ENCODE peak calls at places on chromosomes 13 and 19, in ten cellular contexts. D is neural crest cell; O is CD4-positive, alpha-beta T cell; B is cardiac fibroblast; N is GM12865; W is fibroblast of lung; K is IMR-90; U is uterus; M is dorsolateral prefrontal cortex; R is fibroblast of the aortic adventitia. J is an unnamed sample.

GRCh38 chr19:48495391-48495790 is 16.2 kb downstream of the LMTK3 start:
- DNase-seq in N (no peak), K (no peak), W (no peak), U (no peak), M (no peak), D (no peak), B (peak), O (no peak), R (no peak), J (no peak)

GRCh38 chr19:41575998-41576397 is at the start of gene CEACAM21:
- DNase-seq in U (peak), W (no peak), R (no peak), K (no peak), M (peak), B (no peak), D (no peak), N (peak), O (peak), J (peak)

GRCh38 chr19:39154084-39154625 is 28.6 kb downstream of the PAK4 start:
- DNase-seq in B (no peak), K (no peak), O (no peak), R (no peak), D (no peak), N (no peak), M (no peak), U (no peak), W (no peak), J (no peak)

GRCh38 chr19:32199501-32200040 is 145.8 kb upstream of the ZNF507 start:
- DNase-seq in N (no peak), W (no peak), B (no peak), K (no peak), M (no peak), D (no peak), O (no peak), R (no peak), U (no peak), J (no peak)

GRCh38 chr19:32165176-32165575 is 180.2 kb upstream of the ZNF507 start:
- DNase-seq in U (no peak), R (no peak), B (no peak), K (no peak), W (no peak), O (no peak), D (no peak), M (no peak), N (no peak), J (no peak)

GRCh38 chr19:45507864-45508680 is 793 bp downstream of the VASP start:
- DNase-seq in U (peak), R (peak), K (no peak), O (peak), M (no peak), D (no peak), B (peak), N (peak), W (no peak), J (no peak)

GRCh38 chr19:10503002-10503789 is at the start of gene KEAP1:
- DNase-seq in B (peak), O (no peak), K (no peak), U (no peak), M (no peak), R (peak), N (peak), D (peak), W (peak), J (no peak)

GRCh38 chr13:50426932-50427331 is 411.7 kb downstream of the KCNRG start:
- DNase-seq in B (no peak), D (no peak), K (no peak), M (no peak), W (no peak), O (no peak), N (no peak), R (no peak), U (no peak), J (no peak)

GRCh38 chr13:64819081-64819480 is 2411.1 kb downstream of the PCDH9 start:
- DNase-seq in U (no peak), M (no peak), W (peak), D (no peak), K (peak), O (no peak), N (peak), R (no peak), B (peak), J (no peak)

GRCh38 chr19:12202250-12202649 is 39.4 kb downstream of the ZNF136 start:
- DNase-seq in W (no peak), R (no peak), K (no peak), M (no peak), B (peak), O (peak), U (no peak), N (no peak), D (no peak), J (no peak)

GRCh38 chr13:99528547-99528946 is 27.3 kb downstream of the TM9SF2 start:
- DNase-seq in W (peak), K (no peak), R (no peak), O (peak), U (no peak), B (no peak), M (no peak), D (no peak), N (peak), J (no peak)

GRCh38 chr13:72727417-72728289 is at the start of the genes BORA and MZT1:
- DNase-seq in U (peak), B (peak), N (peak), O (peak), M (peak), D (peak), K (peak), W (peak), R (peak), J (peak)

GRCh38 chr19:31289976-31290375 is 59.3 kb downstream of the TSHZ3 start:
- DNase-seq in B (no peak), O (no peak), D (no peak), K (no peak), R (no peak), W (no peak), U (no peak), N (no peak), M (no peak), J (peak)

GRCh38 chr19:10238172-10238783 is 7.1 kb upstream of the S1PR2 start:
- DNase-seq in B (peak), U (peak), K (peak), N (peak), W (peak), R (peak), D (no peak), M (no peak), O (no peak), J (no peak)

GRCh38 chr19:45468159-45468651 is 409 bp downstream of the FOSB start:
- DNase-seq in W (no peak), U (no peak), N (peak), D (peak), O (peak), R (no peak), B (peak), M (no peak), K (no peak), J (peak)

GRCh38 chr13:50518791-50519201 is 324.7 kb downstream of the DLEU7 start:
- DNase-seq in U (no peak), B (no peak), N (no peak), O (no peak), R (no peak), D (no peak), K (peak), M (peak), W (peak), J (no peak)

GRCh38 chr13:39506559-39507390 is 96.2 kb downstream of the LHFPL6 start:
- DNase-seq in M (no peak), W (peak), U (no peak), R (no peak), O (no peak), K (peak), N (no peak), B (peak), D (no peak), J (no peak)

GRCh38 chr13:71829542-71829941 is 37.5 kb downstream of the DACH1 start:
- DNase-seq in N (no peak), B (no peak), R (no peak), W (no peak), U (no peak), D (no peak), O (no peak), M (no peak), K (no peak), J (no peak)

GRCh38 chr19:57321164-57321563 is 892 bp downstream of the ZNF543 start:
- DNase-seq in K (no peak), O (no peak), D (no peak), W (no peak), N (no peak), R (no peak), M (no peak), U (no peak), B (no peak), J (no peak)

GRCh38 chr13:74040200-74040599 is 94.0 kb downstream of the KLF12 start:
- DNase-seq in D (peak), K (peak), W (peak), N (peak), O (peak), M (no peak), R (peak), U (no peak), B (peak), J (no peak)

GRCh38 chr19:45484273-45484945 is 12.4 kb downstream of the RTN2 start:
- DNase-seq in W (no peak), O (no peak), D (no peak), N (no peak), K (no peak), R (no peak), M (no peak), B (peak), U (no peak), J (no peak)

GRCh38 chr19:31314849-31315620 is 34.2 kb downstream of the TSHZ3 start:
- DNase-seq in M (no peak), B (no peak), K (no peak), N (no peak), U (no peak), W (no peak), D (no peak), O (no peak), R (peak), J (no peak)

GRCh38 chr13:110576736-110577476 is 15.4 kb upstream of the RAB20 start:
- DNase-seq in O (no peak), U (no peak), R (no peak), B (no peak), D (no peak), M (no peak), W (no peak), N (no peak), K (no peak), J (no peak)

GRCh38 chr13:38951525-38952313 is 38.9 kb downstream of the STOML3 start:
- DNase-seq in M (no peak), B (peak), W (no peak), R (no peak), O (no peak), K (no peak), U (peak), D (no peak), N (no peak), J (no peak)

GRCh38 chr19:54138777-54139256 is 1.3 kb downstream of the CNOT3 start:
- DNase-seq in B (no peak), R (no peak), D (no peak), K (no peak), U (no peak), W (no peak), N (no peak), M (no peak), O (no peak), J (no peak)

GRCh38 chr13:91520952-91521351 is 122.5 kb downstream of the GPC5 start:
- DNase-seq in U (no peak), B (no peak), O (no peak), M (no peak), D (no peak), N (no peak), R (no peak), K (no peak), W (peak), J (no peak)

GRCh38 chr19:367561-367960 is 23.0 kb upstream of the MIER2 start:
- DNase-seq in N (no peak), R (no peak), W (no peak), B (no peak), D (no peak), U (no peak), M (no peak), K (no peak), O (no peak), J (no peak)

GRCh38 chr13:26133851-26134250 is 82.0 kb upstream of the SHISA2 start:
- DNase-seq in U (no peak), B (peak), O (no peak), K (no peak), M (no peak), R (no peak), W (no peak), D (no peak), N (no peak), J (no peak)

GRCh38 chr13:79530270-79530669 is 49.3 kb downstream of the NDFIP2 start:
- DNase-seq in W (no peak), R (no peak), B (no peak), K (no peak), M (peak), O (no peak), U (no peak), D (no peak), N (no peak), J (no peak)

GRCh38 chr13:97506511-97506910 is 72.5 kb downstream of the RAP2A start:
- DNase-seq in R (peak), O (no peak), M (peak), U (no peak), D (no peak), N (no peak), B (peak), K (peak), W (peak), J (no peak)

GRCh38 chr19:8696993-8697392 is 1.6 kb downstream of the ACTL9 start:
- DNase-seq in M (no peak), K (no peak), B (no peak), O (no peak), U (no peak), D (no peak), R (no peak), N (no peak), W (no peak), J (no peak)

GRCh38 chr19:8698433-8699063 is at the start of gene ACTL9:
- DNase-seq in R (no peak), K (no peak), D (no peak), W (no peak), O (no peak), U (no peak), B (no peak), N (no peak), M (no peak), J (no peak)

GRCh38 chr19:8695911-8696310 is 2.7 kb downstream of the ACTL9 start:
- DNase-seq in K (no peak), R (no peak), M (no peak), N (no peak), D (no peak), B (no peak), O (no peak), U (no peak), W (no peak), J (no peak)

GRCh38 chr19:8697671-8698432 is 743 bp downstream of the ACTL9 start:
- DNase-seq in M (no peak), R (no peak), N (no peak), D (peak), K (no peak), W (no peak), U (no peak), B (no peak), O (no peak), J (no peak)

DNA sequence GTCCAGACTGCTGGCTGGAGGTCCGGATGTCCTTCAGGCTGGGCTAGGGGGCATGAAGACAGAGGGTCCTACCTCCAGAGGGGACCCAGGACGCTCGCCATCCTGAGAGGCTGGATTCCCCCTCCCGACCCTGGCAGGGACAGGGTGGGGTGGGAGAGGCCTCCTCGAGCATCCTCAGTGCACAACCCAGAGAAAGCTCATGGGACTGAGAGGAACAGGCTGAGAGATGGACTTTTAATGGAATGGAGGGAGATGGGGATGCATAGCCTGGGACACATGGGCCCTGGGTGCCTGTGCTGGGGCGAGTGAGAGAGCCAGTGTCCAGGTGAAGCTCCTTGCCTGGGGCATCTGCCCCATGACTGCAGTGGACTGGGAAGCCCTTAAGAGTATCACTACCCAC is 3.1 kb downstream of the ACTL9 start:
- DNase-seq in W (no peak), K (no peak), B (no peak), D (no peak), M (no peak), N (no peak), U (no peak), R (no peak), O (no peak), J (no peak)
- TF ChIP-seq CTCF in W (no peak), K (no peak), B (no peak), D (no peak), M (no peak), N (no peak), U (no peak), R (no peak), O (no peak), J (no peak)

GRCh38 chr19:2624537-2625091 is 77.9 kb downstream of the GNG7 start:
- DNase-seq in N (peak), R (no peak), B (no peak), W (no peak), U (no peak), M (no peak), O (no peak), K (no peak), D (no peak), J (peak)
- TF ChIP-seq CTCF in N (no peak), R (no peak), B (no peak), W (no peak), U (no peak), M (no peak), O (no peak), K (no peak), D (peak), J (no peak)

GRCh38 chr13:28527629-28528028 is 32.7 kb upstream of the FLT1 start:
- DNase-seq in N (peak), B (no peak), R (no peak), M (no peak), U (no peak), K (no peak), O (no peak), D (no peak), W (no peak), J (peak)

GRCh38 chr13:28530729-28531194 is 35.8 kb upstream of the FLT1 start:
- DNase-seq in O (no peak), N (no peak), U (no peak), D (no peak), M (no peak), W (peak), B (peak), K (no peak), R (peak), J (no peak)

GRCh38 chr13:28529836-28530235 is 34.9 kb upstream of the FLT1 start:
- DNase-seq in B (no peak), M (no peak), N (no peak), O (no peak), U (no peak), K (no peak), R (no peak), D (no peak), W (no peak), J (no peak)

GRCh38 chr13:28528388-28528787 is 33.5 kb upstream of the FLT1 start:
- DNase-seq in N (no peak), B (no peak), M (no peak), W (no peak), U (no peak), O (no peak), R (no peak), K (no peak), D (no peak), J (no peak)

GRCh38 chr13:28528848-28529247 is 33.9 kb upstream of the FLT1 start:
- DNase-seq in N (no peak), W (no peak), R (no peak), K (no peak), U (no peak), D (no peak), M (no peak), O (no peak), B (no peak), J (no peak)
- TF ChIP-seq CTCF in N (no peak), W (no peak), R (no peak), K (peak), U (no peak), D (no peak), M (peak), O (no peak), B (no peak), J (no peak)

GRCh38 chr13:41193919-41194824 is at the start of gene KBTBD7:
- DNase-seq in K (peak), B (peak), U (peak), D (peak), O (peak), M (peak), W (peak), N (peak), R (peak), J (peak)
- TF ChIP-seq CTCF in K (no peak), B (no peak), U (peak), D (no peak), O (no peak), M (peak), W (no peak), N (no peak), R (no peak), J (no peak)

GRCh38 chr19:3276341-3276799 is 51.9 kb downstream of the CELF5 start:
- DNase-seq in O (peak), M (no peak), U (no peak), N (peak), K (no peak), D (no peak), B (no peak), R (no peak), W (no peak), J (no peak)

GRCh38 chr19:3274245-3275067 is 50.0 kb downstream of the CELF5 start:
- DNase-seq in W (no peak), U (no peak), R (no peak), N (no peak), B (no peak), M (no peak), K (no peak), O (no peak), D (no peak), J (no peak)

GRCh38 chr19:3277649-3278048 is 53.2 kb downstream of the CELF5 start:
- DNase-seq in B (no peak), D (no peak), M (no peak), N (no peak), R (no peak), W (no peak), U (no peak), O (no peak), K (no peak), J (no peak)

GRCh38 chr19:3275068-3275582 is 50.7 kb downstream of the CELF5 start:
- DNase-seq in M (no peak), R (no peak), B (no peak), W (no peak), D (peak), N (peak), O (no peak), U (no peak), K (no peak), J (no peak)

GRCh38 chr19:3275583-3276340 is 51.3 kb downstream of the CELF5 start:
- DNase-seq in B (peak), M (peak), N (peak), K (peak), W (peak), U (peak), O (peak), D (peak), R (peak), J (no peak)
- TF ChIP-seq CTCF in B (no peak), M (no peak), N (no peak), K (no peak), W (peak), U (no peak), O (peak), D (peak), R (no peak), J (no peak)

GRCh38 chr13:108610517-108610916 is 18.9 kb upstream of the MYO16 start:
- DNase-seq in R (no peak), M (no peak), O (no peak), N (no peak), U (no peak), D (no peak), W (no peak), K (no peak), B (no peak), J (no peak)

GRCh38 chr13:108615241-108615640 is 14.2 kb upstream of the MYO16 start:
- DNase-seq in W (no peak), U (no peak), D (no peak), K (no peak), O (no peak), B (no peak), R (no peak), N (no peak), M (no peak), J (no peak)

GRCh38 chr13:108606424-108606823 is 23.0 kb upstream of the MYO16 start:
- DNase-seq in D (no peak), W (no peak), K (no peak), R (no peak), U (no peak), B (no peak), M (no peak), O (no peak), N (no peak), J (no peak)

DNA sequence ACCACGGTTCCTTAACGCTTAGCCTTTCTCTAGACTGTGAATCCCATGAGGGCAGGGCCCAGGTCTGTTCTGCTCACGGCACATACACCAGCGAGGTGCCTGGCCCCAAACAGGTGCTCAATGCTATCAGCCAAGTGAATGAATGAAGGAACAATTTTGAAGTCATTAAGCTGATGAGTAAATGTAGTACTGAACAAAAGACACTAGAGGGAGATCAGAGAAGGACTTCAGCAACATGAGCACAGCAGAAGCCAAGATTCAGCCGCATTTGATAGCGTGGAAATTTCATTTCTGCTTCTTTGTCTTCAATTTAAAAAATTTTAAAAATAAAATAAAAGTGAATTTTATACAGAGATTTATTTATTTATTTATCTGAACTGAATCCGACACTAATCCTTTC is 20.1 kb upstream of the MYO16 start:
- DNase-seq in R (peak), N (peak), W (peak), K (peak), O (no peak), U (no peak), M (no peak), D (no peak), B (peak), J (no peak)
- TF ChIP-seq CTCF in R (peak), N (peak), W (peak), K (peak), O (no peak), U (no peak), M (peak), D (peak), B (peak), J (peak)